ENCODE peak calls at places on chromosomes 1 and 21, in six cellular contexts. K, Z, U, L, S and Y are unnamed samples.

GRCh38 chr1:57908471-57908870 is 484.6 kb upstream of the DAB1 start:
- DNase-seq in K (no peak), Z (no peak), U (no peak), L (peak), S (no peak), Y (no peak)

GRCh38 chr1:61271412-61271789 is 189.0 kb downstream of the NFIA start:
- DNase-seq in K (no peak), Z (no peak), U (no peak), L (no peak), S (no peak), Y (no peak)

GRCh38 chr1:198929961-198930599 is 291.2 kb downstream of the PTPRC start:
- DNase-seq in K (peak), Z (no peak), U (no peak), L (peak), S (no peak), Y (no peak)

GRCh38 chr1:7410156-7410555 is 360.9 kb upstream of the VAMP3 start:
- DNase-seq in K (no peak), Z (no peak), U (no peak), L (no peak), S (no peak), Y (peak)

GRCh38 chr21:17925000-17925610 is 105.9 kb upstream of the C21orf91 start:
- DNase-seq in K (peak), Z (no peak), U (peak), L (peak), S (peak), Y (peak)

GRCh38 chr21:35904995-35905972 is 155.0 kb downstream of the SETD4 start:
- DNase-seq in K (peak), Z (peak), U (no peak), L (no peak), S (no peak), Y (no peak)

GRCh38 chr21:38815060-38815405 is 9.3 kb downstream of the ETS2 start:
- DNase-seq in K (no peak), Z (no peak), U (no peak), L (no peak), S (no peak), Y (no peak)

GRCh38 chr1:17831619-17832018 is 76.5 kb downstream of the ACTL8 start:
- DNase-seq in K (no peak), Z (no peak), U (peak), L (no peak), S (no peak), Y (no peak)

GRCh38 chr1:39177641-39178040 is 26.9 kb upstream of the MACF1 start:
- DNase-seq in K (no peak), Z (no peak), U (no peak), L (no peak), S (no peak), Y (no peak)

GRCh38 chr1:155093938-155094621 is 15.4 kb downstream of the EFNA3 start:
- DNase-seq in K (peak), Z (peak), U (peak), L (peak), S (peak), Y (no peak)

GRCh38 chr1:169892819-169893644 is 664 bp downstream of the SCYL3 start:
- DNase-seq in K (peak), Z (no peak), U (peak), L (no peak), S (peak), Y (peak)

GRCh38 chr1:202968895-202969295 is 1.8 kb upstream of the CYB5R1 start:
- DNase-seq in K (peak), Z (no peak), U (peak), L (peak), S (peak), Y (peak)

GRCh38 chr1:206498685-206499084 is 8.6 kb upstream of the RASSF5 start:
- DNase-seq in K (no peak), Z (no peak), U (no peak), L (no peak), S (no peak), Y (no peak)

GRCh38 chr1:238223067-238223640 is 332.4 kb upstream of the ZP4 start:
- DNase-seq in K (no peak), Z (no peak), U (no peak), L (no peak), S (no peak), Y (no peak)

GRCh38 chr21:17491716-17492414 is 21.0 kb upstream of the CXADR start:
- DNase-seq in K (peak), Z (no peak), U (no peak), L (no peak), S (no peak), Y (no peak)